ENCODE peak calls at places on chromosomes 1 and 21, in five cellular contexts. X, E, R, D and C are unnamed samples.

GRCh38 chr1:31785020-31785946 is 21.1 kb upstream of the ADGRB2 start:
- DNase-seq in X (no peak), E (no peak), R (peak; percentile 66), D (no peak), C (no peak)

GRCh38 chr1:203937678-203938330 is 76.4 kb downstream of the SNRPE start:
- DNase-seq in X (no peak), E (no peak), R (no peak), D (no peak), C (peak; percentile 20)

GRCh38 chr1:157163273-157164127 is 25.3 kb upstream of the ETV3 start:
- DNase-seq in X (no peak), E (peak; percentile 79), R (no peak), D (peak; percentile 61), C (no peak)

GRCh38 chr1:28298438-28298837 is 30.4 kb upstream of the MED18 start:
- DNase-seq in X (no peak), E (no peak), R (no peak), D (no peak), C (no peak)

GRCh38 chr1:66311092-66311491 is 222.9 kb upstream of the SGIP1 start:
- DNase-seq in X (no peak), E (no peak), R (no peak), D (no peak), C (no peak)

GRCh38 chr1:37865348-37866119 is 6.1 kb upstream of the MTF1 start:
- DNase-seq in X (no peak), E (no peak), R (no peak), D (no peak), C (no peak)

GRCh38 chr1:234067584-234067983 is 163.1 kb downstream of the SLC35F3 start:
- DNase-seq in X (no peak), E (no peak), R (no peak), D (no peak), C (no peak)

GRCh38 chr1:86062458-86062857 is 94.1 kb downstream of the COL24A1 start:
- DNase-seq in X (no peak), E (no peak), R (no peak), D (no peak), C (no peak)

GRCh38 chr1:83418558-83418957 is 580.4 kb downstream of the TTLL7 start:
- DNase-seq in X (no peak), E (no peak), R (no peak), D (no peak), C (no peak)

GRCh38 chr1:115429884-115430283 is 91.8 kb upstream of the NGF start:
- DNase-seq in X (no peak), E (no peak), R (no peak), D (no peak), C (no peak)

GRCh38 chr1:115430717-115431116 is 92.7 kb upstream of the NGF start:
- DNase-seq in X (peak; percentile 60), E (no peak), R (no peak), D (no peak), C (no peak)

GRCh38 chr1:115436596-115436995 is 98.5 kb upstream of the NGF start:
- DNase-seq in X (no peak), E (no peak), R (no peak), D (no peak), C (no peak)

GRCh38 chr1:115432061-115432460 is 94.0 kb upstream of the NGF start:
- DNase-seq in X (no peak), E (no peak), R (peak; percentile 13), D (peak; percentile 42), C (no peak)

GRCh38 chr1:115433483-115433882 is 95.4 kb upstream of the NGF start:
- DNase-seq in X (no peak), E (no peak), R (no peak), D (no peak), C (no peak)
- H3K27ac ChIP-seq in X (no peak overlapping the region), E (no peak overlapping the region), R (no peak overlapping the region), D (no peak overlapping the region), C (no peak overlapping the region)

GRCh38 chr1:200108659-200109058 is 81.1 kb downstream of the NR5A2 start:
- DNase-seq in X (no peak), E (no peak), R (no peak), D (no peak), C (no peak)
- H3K4me3 ChIP-seq in X (no peak overlapping the region), E (no peak overlapping the region), R (no peak overlapping the region), D (no peak overlapping the region), C (no peak overlapping the region)

DNA sequence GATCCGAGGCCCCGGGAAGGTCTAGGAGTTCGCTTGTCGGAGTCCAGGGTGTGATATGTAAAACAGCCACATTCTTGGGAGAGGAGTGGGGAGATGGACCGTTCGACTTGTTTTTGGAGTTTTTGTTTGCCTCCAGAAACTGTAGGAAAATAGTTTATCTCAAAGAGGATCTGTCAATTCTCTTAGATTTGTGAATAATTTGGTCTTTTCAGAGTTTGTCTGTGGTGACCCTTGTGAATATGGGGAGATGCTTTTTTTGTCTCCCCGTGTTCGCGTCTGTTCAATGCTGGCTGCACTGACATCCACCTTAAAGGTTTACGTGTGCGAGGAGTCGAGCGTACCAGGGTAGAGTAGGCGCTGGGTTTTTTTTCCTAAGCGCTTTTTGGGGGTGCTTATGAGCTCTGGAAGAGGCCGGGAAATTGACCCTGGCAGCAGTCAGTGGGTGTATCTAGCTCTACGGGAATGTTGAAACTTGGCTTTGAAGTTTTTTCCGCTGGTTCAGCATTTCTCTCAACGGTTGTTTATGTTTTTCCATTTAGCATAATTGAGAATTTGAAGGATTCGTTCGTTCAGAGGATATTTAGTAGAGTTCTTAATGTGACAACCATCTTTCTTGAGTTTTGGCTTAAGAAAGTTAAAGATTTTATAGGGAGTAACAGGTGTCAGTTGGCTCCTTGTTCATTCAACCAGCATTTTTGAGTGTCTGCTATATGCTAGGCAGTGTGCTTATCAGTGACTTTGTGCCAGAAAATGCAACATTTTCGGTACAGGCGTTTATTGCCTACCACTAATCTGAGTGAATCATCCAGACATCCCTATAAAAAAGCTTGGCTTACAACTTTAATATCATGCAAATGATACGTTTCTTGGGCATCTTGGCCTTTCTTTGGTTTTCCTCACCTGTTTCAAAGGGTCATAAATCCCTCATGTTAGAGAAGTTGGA is 1.2 kb downstream of the SZRD1 start:
- DNase-seq in X (no peak), E (no peak), R (no peak), D (no peak), C (no peak)
- H3K27ac ChIP-seq in X (peak overlapping the region; percentile 97), E (peak overlapping the region; percentile 91), R (peak overlapping the region; percentile 98), D (peak overlapping the region; percentile 96), C (peak overlapping the region; percentile 93)

GRCh38 chr1:232620356-232620841 is 9.5 kb downstream of the SIPA1L2 start:
- DNase-seq in X (no peak), E (peak; percentile 55), R (no peak), D (peak; percentile 80), C (peak; percentile 74)

GRCh38 chr1:232622981-232623380 is 7.0 kb downstream of the SIPA1L2 start:
- DNase-seq in X (no peak), E (no peak), R (no peak), D (no peak), C (no peak)

GRCh38 chr1:232617237-232617636 is 12.7 kb downstream of the SIPA1L2 start:
- DNase-seq in X (no peak), E (no peak), R (no peak), D (no peak), C (no peak)

GRCh38 chr1:232622378-232622777 is 7.6 kb downstream of the SIPA1L2 start:
- DNase-seq in X (no peak), E (no peak), R (no peak), D (no peak), C (no peak)

DNA sequence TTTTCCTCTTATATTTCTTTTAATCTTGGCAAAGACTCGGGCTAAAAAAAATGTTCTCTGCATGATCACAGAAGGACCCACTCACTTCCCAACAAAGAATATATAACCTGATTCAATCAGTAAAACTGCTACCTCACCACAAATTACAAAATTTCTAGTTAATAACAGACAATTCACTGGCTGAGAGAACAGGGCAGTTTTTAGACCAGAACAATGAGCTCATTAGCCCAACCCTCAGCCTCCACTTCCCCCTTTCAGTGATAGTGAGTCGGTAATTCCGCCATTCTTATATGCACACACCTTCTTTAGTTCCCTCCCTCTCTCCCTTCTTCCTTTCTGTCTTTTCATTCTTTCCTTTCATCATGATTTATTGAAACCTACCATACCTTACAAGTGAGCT is 8.9 kb downstream of the SIPA1L2 start:
- DNase-seq in X (no peak), E (no peak), R (no peak), D (no peak), C (no peak)
- H3K4me3 ChIP-seq in X (no peak overlapping the region), E (no peak overlapping the region), R (no peak overlapping the region), D (no peak overlapping the region), C (no peak overlapping the region)

DNA sequence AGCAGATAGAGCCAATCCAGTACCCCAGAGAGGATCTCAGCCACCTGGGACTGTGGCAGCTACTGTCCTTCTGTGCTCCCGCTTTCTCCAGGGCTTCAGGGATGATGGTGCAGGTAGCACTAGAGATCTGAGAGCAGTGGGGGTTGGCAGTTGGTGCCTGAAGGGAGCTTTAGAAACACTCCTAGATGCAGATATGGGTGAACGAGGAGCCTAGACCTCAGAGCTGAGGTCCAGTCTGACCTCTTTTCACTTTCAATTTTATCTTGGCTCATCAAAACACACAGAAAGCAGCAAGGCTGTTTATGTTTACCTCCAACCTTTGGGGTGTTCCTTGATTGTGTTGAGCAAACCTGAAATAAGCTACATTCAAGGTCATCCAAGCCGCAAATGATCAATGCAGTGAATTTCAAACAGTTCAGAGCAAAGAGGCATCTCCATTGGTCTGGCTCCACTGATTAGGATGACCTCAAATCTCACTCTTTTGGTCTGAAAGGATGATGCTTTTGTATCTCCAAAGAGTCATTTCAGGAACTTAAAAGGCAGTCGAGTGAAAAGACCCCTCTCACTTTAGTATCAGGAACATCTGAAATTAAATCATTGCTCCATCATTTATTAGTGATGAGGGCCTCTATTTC is 1.3 kb downstream of the LY9 start:
- DNase-seq in X (no peak), E (no peak), R (no peak), D (no peak), C (no peak)
- H3K27ac ChIP-seq in X (no peak overlapping the region), E (no peak overlapping the region), R (peak overlapping the region; percentile 6), D (no peak overlapping the region), C (no peak overlapping the region)

GRCh38 chr1:8133657-8134430 is 107.7 kb upstream of the ERRFI1 start:
- DNase-seq in X (peak; percentile 82), E (peak; percentile 60), R (no peak), D (peak; percentile 68), C (no peak)
- H3K4me3 ChIP-seq in X (no peak overlapping the region), E (no peak overlapping the region), R (no peak overlapping the region), D (no peak overlapping the region), C (no peak overlapping the region)

GRCh38 chr21:15462092-15462491 is 267.7 kb upstream of the USP25 start:
- DNase-seq in X (no peak), E (no peak), R (no peak), D (no peak), C (no peak)

GRCh38 chr21:15455819-15456462 is 273.8 kb upstream of the USP25 start:
- DNase-seq in X (no peak), E (peak; percentile 4), R (peak; percentile 27), D (no peak), C (no peak)

GRCh38 chr21:15457962-15458361 is 271.8 kb upstream of the USP25 start:
- DNase-seq in X (no peak), E (no peak), R (no peak), D (no peak), C (no peak)
- H3K27ac ChIP-seq in X (no peak overlapping the region), E (no peak overlapping the region), R (no peak overlapping the region), D (no peak overlapping the region), C (no peak overlapping the region)

GRCh38 chr1:17765444-17766411 is 10.6 kb downstream of the ACTL8 start:
- DNase-seq in X (peak; percentile 83), E (no peak), R (no peak), D (peak; percentile 71), C (no peak)
- H3K4me3 ChIP-seq in X (no peak overlapping the region), E (no peak overlapping the region), R (no peak overlapping the region), D (no peak overlapping the region), C (no peak overlapping the region)